ENCODE peak calls at places on chromosomes 2 and 18, in five cellular contexts. V, R, S, X and Q are unnamed samples.

GRCh38 chr2:151945186-151945585 is 117.0 kb upstream of the ARL5A start:
- ATAC-seq in V (no peak), R (no peak), S (no peak), X (no peak), Q (no peak)

GRCh38 chr2:28702415-28702859 is 49.2 kb upstream of the PPP1CB start:
- ATAC-seq in V (peak; percentile 90), R (no peak), S (no peak), X (peak; percentile 88), Q (peak; percentile 83)

GRCh38 chr2:207223051-207223450 is 57.3 kb upstream of the KLF7 start:
- ATAC-seq in V (no peak), R (no peak), S (peak; percentile 62), X (no peak), Q (no peak)

GRCh38 chr2:68384485-68385107 is 19.5 kb downstream of the PLEK start:
- ATAC-seq in V (no peak), R (no peak), S (no peak), X (no peak), Q (no peak)

GRCh38 chr2:215702116-215702905 is 266.4 kb upstream of the FN1 start:
- ATAC-seq in V (peak; percentile 86), R (peak; percentile 50), S (peak; percentile 36), X (no peak), Q (no peak)

GRCh38 chr18:9417081-9417841 is 58.1 kb upstream of the RALBP1 start:
- ATAC-seq in V (peak; percentile 35), R (peak; percentile 81), S (no peak), X (peak; percentile 89), Q (peak; percentile 83)

GRCh38 chr2:218125626-218126080 is at the start of gene CXCR2:
- ATAC-seq in V (peak; percentile 72), R (peak; percentile 57), S (peak; percentile 52), X (peak; percentile 48), Q (no peak)

GRCh38 chr2:78498125-78498524 is 527.4 kb upstream of the REG3G start:
- ATAC-seq in V (no peak), R (no peak), S (no peak), X (no peak), Q (no peak)

GRCh38 chr2:4552099-4552498 is 848.7 kb downstream of the DCDC2C start:
- ATAC-seq in V (no peak), R (no peak), S (no peak), X (no peak), Q (no peak)

GRCh38 chr18:23324861-23325260 is 128.2 kb upstream of the RIOK3 start:
- ATAC-seq in V (no peak), R (no peak), S (no peak), X (no peak), Q (no peak)

GRCh38 chr2:231167745-231168459 is 30.5 kb upstream of the ARMC9 start:
- ATAC-seq in V (no peak), R (no peak), S (no peak), X (no peak), Q (no peak)

GRCh38 chr2:143730950-143731254 is 601.7 kb downstream of the ARHGAP15 start:
- ATAC-seq in V (no peak), R (no peak), S (no peak), X (no peak), Q (no peak)

GRCh38 chr2:160365691-160366367 is 127.8 kb downstream of the RBMS1 start:
- ATAC-seq in V (no peak), R (no peak), S (no peak), X (peak; percentile 84), Q (peak; percentile 40)

GRCh38 chr2:215624423-215624829 is 188.6 kb upstream of the FN1 start:
- ATAC-seq in V (peak; percentile 91), R (peak; percentile 89), S (peak; percentile 51), X (peak; percentile 90), Q (peak; percentile 94)

GRCh38 chr2:165601866-165602636 is 132.6 kb downstream of the CSRNP3 start:
- ATAC-seq in V (no peak), R (peak; percentile 91), S (no peak), X (peak; percentile 73), Q (peak; percentile 71)

GRCh38 chr18:63213331-63213900 is 106.2 kb downstream of the BCL2 start:
- ATAC-seq in V (no peak), R (peak; percentile 42), S (no peak), X (no peak), Q (no peak)

GRCh38 chr2:98347298-98348065 is 1.2 kb downstream of the CNGA3 start:
- ATAC-seq in V (no peak), R (no peak), S (peak; percentile 37), X (no peak), Q (no peak)

GRCh38 chr2:95384854-95385569 is 17.5 kb upstream of the FAHD2A start:
- ATAC-seq in V (peak; percentile 61), R (no peak), S (no peak), X (peak; percentile 79), Q (peak; percentile 70)

GRCh38 chr2:79960035-79960725 is 344.4 kb downstream of the LRRTM1 start:
- ATAC-seq in V (no peak), R (no peak), S (no peak), X (no peak), Q (no peak)

DNA sequence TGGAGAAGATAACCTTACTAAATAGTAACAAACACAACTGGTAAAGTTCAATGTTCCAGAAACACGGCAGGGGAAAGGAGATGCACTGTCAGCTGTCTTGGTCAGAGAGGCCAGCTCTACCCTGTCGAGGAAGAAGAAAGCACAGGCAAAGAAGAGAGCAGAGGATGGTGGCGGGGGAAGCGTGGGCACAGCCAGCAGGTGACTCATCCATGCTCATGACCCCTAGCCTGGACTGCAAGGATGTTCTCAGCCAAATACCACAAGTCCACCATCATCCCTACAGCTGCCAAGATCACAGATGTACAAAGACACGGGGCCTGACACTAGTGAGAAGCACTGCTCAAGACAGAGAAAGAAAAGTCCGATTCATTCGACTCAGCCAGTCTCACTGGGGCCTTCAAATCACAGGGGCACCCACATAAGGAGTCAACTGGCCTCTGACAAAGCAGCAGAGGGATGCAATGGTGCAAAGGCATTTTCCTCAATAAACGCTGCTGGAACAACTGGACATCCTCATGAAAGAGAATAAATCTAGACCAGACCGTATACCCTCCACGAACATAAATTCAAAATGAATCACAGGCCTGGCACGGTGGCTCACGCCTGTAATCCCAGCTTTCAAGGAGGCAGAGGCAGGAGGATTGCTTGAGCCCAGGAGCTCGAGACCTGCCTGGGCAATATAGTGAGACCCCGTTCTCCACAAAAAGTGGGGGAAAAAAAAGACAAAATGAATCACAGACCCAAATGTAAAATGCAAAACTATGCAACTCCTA is 5.6 kb downstream of the DTYMK start:
- ATAC-seq in V (peak; percentile 15), R (peak; percentile 53), S (peak; percentile 63), X (no peak), Q (peak; percentile 85)
- H3K4me3 ChIP-seq in V (no peak overlapping the region), R (no peak overlapping the region), S (no peak overlapping the region), X (no peak overlapping the region), Q (no peak overlapping the region)

DNA sequence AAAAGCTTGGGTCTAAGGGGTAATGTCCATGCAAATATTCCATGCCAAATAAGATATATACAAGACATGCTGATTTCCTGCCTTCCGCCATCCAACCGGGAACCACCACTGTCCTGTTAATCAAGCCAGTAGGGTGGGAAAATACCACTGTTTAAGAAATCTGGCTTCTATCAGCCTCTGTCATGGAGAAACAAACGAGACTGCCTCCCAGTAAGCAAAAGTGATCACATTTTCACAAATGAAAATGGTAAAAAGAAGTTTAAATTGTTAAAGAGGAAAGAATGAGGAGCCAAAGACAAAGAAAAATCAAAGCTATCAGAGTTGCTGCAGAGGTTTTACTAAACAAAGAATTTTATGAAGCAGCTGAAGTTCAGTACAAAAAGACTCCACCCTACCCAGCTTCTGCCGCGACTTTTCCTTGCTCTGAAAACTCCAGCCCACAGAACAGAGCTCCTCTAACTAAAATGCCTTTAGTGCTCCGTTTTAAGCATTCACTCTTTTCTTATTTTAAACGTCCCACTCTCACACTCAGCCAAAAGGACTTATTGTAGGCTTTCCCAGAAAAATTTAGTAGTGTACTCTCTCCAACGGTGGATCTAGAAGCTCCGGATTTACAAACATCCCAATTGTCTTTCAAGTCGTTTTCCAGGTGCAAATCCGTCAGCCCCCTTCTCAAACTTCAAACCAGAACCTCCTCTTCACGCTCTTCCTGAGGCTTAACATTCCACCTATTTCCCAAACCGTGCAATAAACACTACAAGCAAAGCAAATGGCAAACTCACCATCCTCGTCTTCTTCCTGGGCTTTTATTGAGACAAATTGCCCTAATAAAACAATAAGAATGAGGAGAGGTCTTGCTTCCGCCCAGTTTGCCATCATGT is 595 bp downstream of the COL5A2 start:
- ATAC-seq in V (no peak), R (peak; percentile 58), S (peak; percentile 72), X (peak; percentile 74), Q (no peak)
- H3K4me3 ChIP-seq in V (no peak overlapping the region), R (peak overlapping the region; percentile 33), S (peak overlapping the region; percentile 66), X (peak overlapping the region; percentile 85), Q (peak overlapping the region; percentile 62)

DNA sequence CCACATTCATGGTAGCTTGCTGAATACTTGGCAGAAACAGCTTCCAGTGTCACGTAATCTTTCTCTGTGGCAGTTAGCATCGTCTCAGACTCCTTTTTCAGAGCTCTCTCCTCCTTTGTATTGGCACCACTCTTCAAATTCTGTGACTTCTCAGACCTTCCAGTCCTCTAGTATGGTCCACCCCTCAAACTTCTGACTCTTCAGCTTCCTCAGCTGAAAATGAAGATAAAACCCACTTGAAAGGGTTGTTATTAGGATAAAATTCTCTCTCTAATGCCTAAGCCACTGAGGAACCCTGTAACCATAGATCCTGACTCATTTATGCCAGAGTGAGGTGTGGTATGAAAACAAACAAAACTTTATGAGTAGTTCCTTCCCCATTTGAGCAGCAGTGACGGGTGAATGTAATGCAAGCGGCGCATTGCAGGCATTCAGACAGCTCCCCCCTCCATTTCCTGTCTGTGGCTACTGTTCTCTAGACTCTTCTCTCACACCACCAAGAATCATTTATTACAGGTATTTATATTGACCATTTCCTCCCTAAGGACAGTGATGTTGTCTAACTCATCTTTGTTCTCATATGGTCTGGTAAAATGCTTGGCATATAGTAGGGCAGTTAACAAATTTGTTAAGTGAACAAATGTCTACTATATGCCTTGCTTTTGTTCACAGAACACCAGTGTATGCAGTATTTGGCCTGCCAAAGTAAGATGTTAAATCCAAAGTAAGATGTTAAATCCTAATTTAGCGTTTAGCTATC is 35.3 kb downstream of the GALNT1 start:
- ATAC-seq in V (no peak), R (peak; percentile 91), S (peak; percentile 92), X (peak; percentile 23), Q (peak; percentile 34)
- H3K4me3 ChIP-seq in V (no peak overlapping the region), R (no peak overlapping the region), S (peak overlapping the region; percentile 11), X (no peak overlapping the region), Q (no peak overlapping the region)

GRCh38 chr2:203890733-203891132 is 23.2 kb downstream of the CTLA4 start:
- ATAC-seq in V (no peak), R (no peak), S (no peak), X (no peak), Q (no peak)

GRCh38 chr2:203891474-203891873 is 23.9 kb downstream of the CTLA4 start:
- ATAC-seq in V (no peak), R (peak; percentile 57), S (no peak), X (peak; percentile 53), Q (no peak)

GRCh38 chr2:203892207-203892606 is 24.6 kb downstream of the CTLA4 start:
- ATAC-seq in V (no peak), R (no peak), S (no peak), X (no peak), Q (no peak)

GRCh38 chr2:203887680-203888079 is 20.1 kb downstream of the CTLA4 start:
- ATAC-seq in V (no peak), R (no peak), S (no peak), X (no peak), Q (no peak)

DNA sequence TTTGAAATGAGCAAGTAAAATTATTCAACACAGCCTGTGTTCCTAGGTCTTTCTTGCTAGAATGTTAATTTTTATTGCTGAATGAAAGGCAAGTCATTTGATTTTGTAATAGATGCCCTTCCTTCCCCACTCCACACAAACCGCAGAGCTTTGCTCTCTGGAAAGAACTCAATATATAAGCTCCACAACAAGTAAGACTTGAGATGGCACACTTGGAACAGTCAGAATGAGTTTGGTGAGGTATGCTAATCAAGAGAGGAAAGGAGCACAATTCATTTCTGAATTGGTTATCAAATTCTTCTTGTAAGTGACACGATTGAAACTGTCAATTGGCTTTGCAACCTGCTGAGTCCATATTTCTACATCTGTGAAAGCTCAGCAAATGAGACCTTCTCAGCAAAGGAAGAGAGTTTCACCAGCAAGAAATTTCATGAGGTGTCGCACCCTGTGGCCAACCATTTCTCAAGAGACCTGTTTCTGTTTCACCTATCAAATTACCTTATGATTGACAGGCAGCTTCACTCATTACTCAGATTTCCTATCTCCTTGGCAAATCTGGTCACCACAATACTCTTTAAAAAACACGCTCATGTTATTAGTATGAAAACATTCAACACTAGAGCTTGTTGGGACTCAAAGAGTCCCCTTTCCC is 19.1 kb downstream of the CTLA4 start:
- ATAC-seq in V (no peak), R (no peak), S (no peak), X (no peak), Q (no peak)
- H3K4me3 ChIP-seq in V (no peak overlapping the region), R (no peak overlapping the region), S (no peak overlapping the region), X (no peak overlapping the region), Q (no peak overlapping the region)